ENCODE peak calls at places on chromosomes 1 and 21, in four cellular contexts. S, T, U and Q are unnamed samples.

GRCh38 chr1:84385347-84385746 is 12.9 kb upstream of the DNASE2B start:
- DNase-seq in S (no peak), T (no peak), U (no peak), Q (no peak)

GRCh38 chr1:63640633-63641567 is 47.7 kb downstream of the PGM1 start:
- DNase-seq in S (no peak), T (no peak), U (no peak), Q (no peak)

GRCh38 chr21:8991088-8991907 is 1530.1 kb upstream of the TPTE start:
- DNase-seq in S (no peak), T (no peak), U (no peak), Q (no peak)

GRCh38 chr1:201364808-201365105 is 12.7 kb downstream of the TNNT2 start:
- DNase-seq in S (no peak), T (no peak), U (no peak), Q (no peak)

GRCh38 chr1:200971428-200971903 is 52.0 kb downstream of the KIF21B start:
- DNase-seq in S (no peak), T (no peak), U (no peak), Q (peak)

GRCh38 chr21:41817228-41817627 is 50.4 kb upstream of the RIPK4 start:
- DNase-seq in S (peak), T (no peak), U (peak), Q (peak)

GRCh38 chr1:14599173-14599754 is 779 bp downstream of the KAZN start:
- DNase-seq in S (no peak), T (no peak), U (peak), Q (no peak)

GRCh38 chr1:206725053-206725963 is 40.6 kb downstream of the MAPKAPK2 start:
- DNase-seq in S (peak), T (no peak), U (peak), Q (peak)

GRCh38 chr1:85137660-85138059 is 63.2 kb downstream of the SYDE2 start:
- DNase-seq in S (no peak), T (no peak), U (no peak), Q (no peak)

GRCh38 chr21:9739240-9739639 is 782.1 kb upstream of the TPTE start:
- DNase-seq in S (no peak), T (no peak), U (no peak), Q (no peak)

GRCh38 chr1:78856096-78856495 is 150.4 kb downstream of the ADGRL4 start:
- DNase-seq in S (no peak), T (no peak), U (no peak), Q (no peak)

GRCh38 chr21:45304161-45304830 is 16.6 kb upstream of the POFUT2 start:
- DNase-seq in S (no peak), T (no peak), U (no peak), Q (no peak)

GRCh38 chr1:117166076-117166475 is 44.5 kb upstream of the TRIM45 start:
- DNase-seq in S (no peak), T (no peak), U (no peak), Q (no peak)

GRCh38 chr1:53411541-53412152 is 47.6 kb upstream of the DMRTB1 start:
- DNase-seq in S (peak), T (no peak), U (no peak), Q (no peak)

GRCh38 chr1:119868176-119868575 is 28.1 kb downstream of the ADAM30 start:
- DNase-seq in S (no peak), T (no peak), U (no peak), Q (no peak)

GRCh38 chr1:223775054-223775453 is 62.7 kb downstream of the CAPN2 start:
- DNase-seq in S (no peak), T (no peak), U (no peak), Q (no peak)

GRCh38 chr1:209383907-209384709 is 199.4 kb upstream of the CAMK1G start:
- DNase-seq in S (no peak), T (no peak), U (no peak), Q (no peak)

GRCh38 chr1:65250826-65251225 is 58.5 kb upstream of the DNAJC6 start:
- DNase-seq in S (no peak), T (no peak), U (no peak), Q (no peak)

GRCh38 chr1:180632326-180633088 is 685 bp downstream of the XPR1 start:
- DNase-seq in S (no peak), T (peak), U (no peak), Q (peak)

GRCh38 chr21:30625449-30625848 is 5.0 kb downstream of the KRTAP20-4 start:
- DNase-seq in S (no peak), T (no peak), U (no peak), Q (no peak)

GRCh38 chr1:97947751-97948150 is 26.9 kb upstream of the DPYD start:
- DNase-seq in S (no peak), T (no peak), U (no peak), Q (no peak)

GRCh38 chr1:6743189-6744101 is 41.8 kb upstream of the CAMTA1 start:
- DNase-seq in S (peak), T (no peak), U (peak), Q (peak)

GRCh38 chr1:181117648-181118449 is 29.3 kb downstream of the IER5 start:
- DNase-seq in S (no peak), T (no peak), U (no peak), Q (no peak)

GRCh38 chr1:182059936-182060335 is 1.6 kb downstream of the ZNF648 start:
- DNase-seq in S (no peak), T (no peak), U (no peak), Q (no peak)

GRCh38 chr1:35718492-35719336 is at the start of gene C1orf216:
- DNase-seq in S (peak), T (peak), U (peak), Q (peak)

GRCh38 chr21:36180963-36181362 is 24.3 kb downstream of the DOP1B start:
- DNase-seq in S (no peak), T (no peak), U (no peak), Q (no peak)

GRCh38 chr1:36458910-36459309 is 5.3 kb downstream of the MRPS15 start:
- DNase-seq in S (peak), T (no peak), U (peak), Q (peak)

GRCh38 chr21:26032263-26032662 is 138.3 kb downstream of the APP start:
- DNase-seq in S (no peak), T (no peak), U (no peak), Q (no peak)

GRCh38 chr21:33668620-33669019 is 26.3 kb downstream of the ITSN1 start:
- DNase-seq in S (no peak), T (no peak), U (no peak), Q (no peak)

GRCh38 chr1:167899253-167899681 is 14.7 kb downstream of the ADCY10 start:
- DNase-seq in S (no peak), T (no peak), U (no peak), Q (no peak)

GRCh38 chr1:40133122-40133665 is 28.0 kb upstream of the RLF start:
- DNase-seq in S (no peak), T (no peak), U (no peak), Q (no peak)

GRCh38 chr1:152449661-152450060 is 35.6 kb upstream of the CRNN start:
- DNase-seq in S (no peak), T (no peak), U (no peak), Q (no peak)

GRCh38 chr1:119327066-119327435 is 41.5 kb upstream of the HAO2 start:
- DNase-seq in S (no peak), T (no peak), U (no peak), Q (no peak)

GRCh38 chr1:231796141-231796540 is 169.6 kb downstream of the DISC1 start:
- DNase-seq in S (no peak), T (no peak), U (no peak), Q (no peak)

GRCh38 chr1:18160290-18160942 is 52.8 kb downstream of the IGSF21 start:
- DNase-seq in S (no peak), T (no peak), U (peak), Q (no peak)

GRCh38 chr1:180218806-180219765 is 11.0 kb upstream of the LHX4 start:
- DNase-seq in S (no peak), T (no peak), U (no peak), Q (no peak)